ENCODE peak calls at places on chromosomes 1 and 21, in five cellular contexts. U is type B pancreatic cell, K is cardiac muscle cell, T is AG10803, Z is foreskin keratinocyte. O is an unnamed sample.

GRCh38 chr1:2181752-2182151 is 12.8 kb downstream of the FAAP20 start:
- DNase-seq in U (no peak), K (no peak), T (no peak), Z (no peak), O (no peak)

GRCh38 chr21:26945916-26946315 is 21.0 kb downstream of the ADAMTS5 start:
- DNase-seq in U (no peak), K (peak), T (peak), Z (no peak), O (no peak)

GRCh38 chr21:37623689-37624088 is 257.1 kb downstream of the DYRK1A start:
- DNase-seq in U (no peak), K (no peak), T (no peak), Z (no peak), O (no peak)

GRCh38 chr1:20981903-20982695 is 194.6 kb downstream of the EIF4G3 start:
- DNase-seq in U (no peak), K (peak), T (peak), Z (peak), O (no peak)

GRCh38 chr1:85283475-85284199 is 7.2 kb upstream of the BCL10 start:
- DNase-seq in U (no peak), K (no peak), T (no peak), Z (no peak), O (no peak)

GRCh38 chr1:228035844-228036243 is 29.0 kb downstream of the WNT3A start:
- DNase-seq in U (peak), K (no peak), T (no peak), Z (no peak), O (peak)

GRCh38 chr1:196115641-196116040 is 492.6 kb downstream of the KCNT2 start:
- DNase-seq in U (no peak), K (peak), T (peak), Z (no peak), O (no peak)

GRCh38 chr1:235008239-235008638 is 120.4 kb downstream of the TOMM20 start:
- DNase-seq in U (no peak), K (no peak), T (no peak), Z (no peak), O (no peak)

GRCh38 chr1:7561331-7561921 is 209.7 kb upstream of the VAMP3 start:
- DNase-seq in U (no peak), K (peak), T (no peak), Z (no peak), O (peak)

GRCh38 chr1:239140968-239141367 is 245.4 kb upstream of the CHRM3 start:
- DNase-seq in U (no peak), K (no peak), T (no peak), Z (no peak), O (no peak)

GRCh38 chr1:112507336-112507735 is 1.4 kb upstream of the WNT2B start:
- DNase-seq in U (no peak), K (no peak), T (no peak), Z (no peak), O (no peak)

GRCh38 chr1:41109316-41110263 is 88.1 kb upstream of the SLFNL1 start:
- DNase-seq in U (no peak), K (no peak), T (peak), Z (peak), O (no peak)

GRCh38 chr1:61122389-61122788 is 40.0 kb downstream of the NFIA start:
- DNase-seq in U (no peak), K (no peak), T (no peak), Z (no peak), O (no peak)

GRCh38 chr1:42951588-42951987 is 7.1 kb downstream of the SLC2A1 start:
- DNase-seq in U (no peak), K (no peak), T (no peak), Z (no peak), O (no peak)

GRCh38 chr1:3732747-3733602 is 19.3 kb upstream of the CCDC27 start:
- DNase-seq in U (no peak), K (no peak), T (no peak), Z (no peak), O (no peak)

GRCh38 chr1:182394055-182394775 is 2.6 kb upstream of the GLUL start:
- DNase-seq in U (no peak), K (no peak), T (no peak), Z (no peak), O (no peak)

GRCh38 chr21:45979141-45979631 is 2.4 kb upstream of the COL6A1 start:
- DNase-seq in U (no peak), K (no peak), T (no peak), Z (no peak), O (no peak)

GRCh38 chr1:17765444-17766411 is 10.6 kb downstream of the ACTL8 start:
- DNase-seq in U (no peak), K (no peak), T (peak), Z (no peak), O (no peak)

GRCh38 chr1:240190881-240191385 is 99.2 kb downstream of the FMN2 start:
- DNase-seq in U (no peak), K (peak), T (peak), Z (no peak), O (no peak)

GRCh38 chr1:98046031-98046641 is 125.3 kb upstream of the DPYD start:
- DNase-seq in U (no peak), K (peak), T (peak), Z (no peak), O (no peak)

DNA sequence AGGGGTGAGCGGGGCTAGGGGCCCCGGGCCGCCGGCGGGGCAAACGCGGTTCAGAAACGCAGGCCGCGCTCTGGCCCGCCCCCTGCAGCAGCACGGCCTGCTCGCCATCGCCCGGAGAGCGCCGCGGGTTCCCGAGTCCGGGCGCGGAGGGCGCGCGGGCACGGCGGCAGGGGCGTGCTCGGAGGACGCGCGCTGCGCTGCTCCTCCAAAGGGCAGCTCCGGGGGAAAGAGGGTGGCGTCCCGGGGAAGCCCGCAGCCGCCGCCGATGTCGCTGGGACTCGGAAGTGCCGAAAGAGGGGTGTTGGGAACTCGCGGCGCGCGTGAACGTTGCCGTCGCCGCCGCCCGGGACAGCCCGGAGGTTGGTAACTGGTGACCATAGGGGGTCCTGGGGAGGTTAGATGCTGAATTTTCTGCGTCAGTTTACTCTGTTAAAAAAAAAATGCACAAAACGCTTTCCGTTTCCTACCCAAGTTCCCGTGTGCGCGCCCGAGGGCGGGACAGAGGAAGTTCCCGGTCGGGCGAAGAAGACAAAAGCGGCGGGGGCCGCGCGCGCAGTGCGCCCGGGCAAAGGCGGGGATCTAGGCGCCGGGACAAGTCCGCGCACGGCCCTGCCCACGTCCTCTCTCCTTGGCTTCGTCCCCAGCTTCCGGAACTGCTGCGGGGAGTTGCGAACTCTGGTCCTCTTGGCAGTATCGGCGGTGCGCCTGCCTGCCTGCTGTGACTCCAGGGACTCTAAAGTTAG is at the start of gene HHAT:
- DNase-seq in U (peak), K (peak), T (peak), Z (peak), O (peak)
- TF ChIP-seq CTCF in U (peak), K (no peak), T (no peak), Z (peak), O (no peak)

GRCh38 chr1:108036796-108037545 is 72.0 kb upstream of the VAV3 start:
- DNase-seq in U (no peak), K (no peak), T (no peak), Z (peak), O (no peak)
- TF ChIP-seq CTCF in U (no peak), K (no peak), T (no peak), Z (no peak), O (no peak)

DNA sequence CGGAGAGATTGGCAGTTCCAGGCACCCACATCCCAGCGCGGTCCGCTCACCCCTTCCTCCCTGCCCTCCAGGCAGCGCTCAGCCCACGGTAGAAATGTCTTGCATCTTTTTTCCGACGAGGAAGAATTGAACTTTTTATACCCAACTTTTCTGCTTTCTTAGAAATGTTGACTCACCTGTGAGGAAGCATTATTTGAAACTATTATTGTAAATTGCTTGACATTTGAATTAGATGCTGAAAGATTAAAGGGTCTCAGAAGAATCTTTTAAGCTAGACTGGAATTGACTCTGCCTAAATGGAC is 912 bp upstream of the SIPA1L2 start:
- DNase-seq in U (no peak), K (no peak), T (no peak), Z (no peak), O (no peak)
- TF ChIP-seq CTCF in U (no peak), K (no peak), T (no peak), Z (no peak), O (no peak)

GRCh38 chr1:219350172-219350571 is 176.5 kb downstream of the LYPLAL1 start:
- DNase-seq in U (no peak), K (no peak), T (no peak), Z (no peak), O (no peak)
- TF ChIP-seq CTCF in U (no peak), K (no peak), T (no peak), Z (no peak), O (no peak)

GRCh38 chr1:56758135-56758534 is 61.1 kb downstream of the FYB2 start:
- DNase-seq in U (no peak), K (peak), T (no peak), Z (peak), O (no peak)
- TF ChIP-seq CTCF in U (peak), K (no peak), T (no peak), Z (peak), O (no peak)

DNA sequence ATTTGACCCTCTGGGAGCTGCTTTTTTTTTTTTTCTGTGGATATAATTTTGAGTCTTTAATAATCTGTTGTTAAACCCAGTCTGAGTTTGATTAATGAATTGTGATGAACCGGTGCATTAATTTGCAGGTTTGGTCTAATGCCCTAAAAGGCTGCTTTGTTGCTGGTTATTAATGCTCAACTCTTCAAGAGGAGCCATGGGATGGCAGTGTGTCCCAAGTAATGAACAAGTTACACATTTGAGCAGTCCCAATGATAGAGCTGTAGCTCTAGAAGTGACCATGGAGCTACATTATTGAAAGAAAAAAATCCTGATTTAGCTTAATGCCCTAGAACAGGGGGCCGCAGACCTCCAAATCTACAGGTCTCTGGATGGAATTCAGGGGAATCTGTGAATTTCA is 53.1 kb downstream of the RWDD3 start:
- DNase-seq in U (no peak), K (peak), T (no peak), Z (no peak), O (no peak)
- TF ChIP-seq CTCF in U (peak), K (no peak), T (no peak), Z (peak), O (no peak)

GRCh38 chr1:45730075-45730779 is 20.2 kb downstream of the IPP start:
- DNase-seq in U (no peak), K (no peak), T (no peak), Z (peak), O (no peak)
- TF ChIP-seq CTCF in U (no peak), K (no peak), T (no peak), Z (no peak), O (no peak)

DNA sequence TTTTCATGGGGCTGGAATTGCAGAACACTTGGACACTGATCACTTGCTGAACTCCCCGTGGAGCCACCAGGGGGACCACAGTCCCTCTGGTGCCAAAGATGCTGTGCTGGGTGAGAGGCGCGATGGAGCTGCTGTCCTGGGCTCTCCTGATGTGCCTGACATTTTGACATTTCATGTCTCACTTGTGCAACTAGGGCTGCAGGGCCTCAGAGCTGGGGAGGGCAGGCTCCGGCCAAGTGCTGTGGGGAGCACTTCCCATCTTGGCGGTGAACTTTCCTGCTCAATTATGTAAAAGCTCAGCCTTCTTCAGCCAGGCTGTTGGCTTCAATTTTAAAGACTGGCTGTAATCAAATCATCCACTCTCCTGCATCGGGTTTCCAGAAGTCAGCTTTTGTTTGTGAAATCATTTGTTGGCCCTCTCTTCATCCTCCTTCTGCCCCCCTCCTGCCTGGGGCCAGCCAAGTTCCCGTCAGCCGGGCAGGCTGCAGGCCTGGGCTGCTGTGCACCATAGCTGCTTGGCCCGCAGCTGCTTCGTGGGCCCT is 36.8 kb downstream of the KCNAB2 start:
- DNase-seq in U (no peak), K (peak), T (peak), Z (no peak), O (no peak)
- TF ChIP-seq CTCF in U (peak), K (peak), T (peak), Z (peak), O (no peak)

DNA sequence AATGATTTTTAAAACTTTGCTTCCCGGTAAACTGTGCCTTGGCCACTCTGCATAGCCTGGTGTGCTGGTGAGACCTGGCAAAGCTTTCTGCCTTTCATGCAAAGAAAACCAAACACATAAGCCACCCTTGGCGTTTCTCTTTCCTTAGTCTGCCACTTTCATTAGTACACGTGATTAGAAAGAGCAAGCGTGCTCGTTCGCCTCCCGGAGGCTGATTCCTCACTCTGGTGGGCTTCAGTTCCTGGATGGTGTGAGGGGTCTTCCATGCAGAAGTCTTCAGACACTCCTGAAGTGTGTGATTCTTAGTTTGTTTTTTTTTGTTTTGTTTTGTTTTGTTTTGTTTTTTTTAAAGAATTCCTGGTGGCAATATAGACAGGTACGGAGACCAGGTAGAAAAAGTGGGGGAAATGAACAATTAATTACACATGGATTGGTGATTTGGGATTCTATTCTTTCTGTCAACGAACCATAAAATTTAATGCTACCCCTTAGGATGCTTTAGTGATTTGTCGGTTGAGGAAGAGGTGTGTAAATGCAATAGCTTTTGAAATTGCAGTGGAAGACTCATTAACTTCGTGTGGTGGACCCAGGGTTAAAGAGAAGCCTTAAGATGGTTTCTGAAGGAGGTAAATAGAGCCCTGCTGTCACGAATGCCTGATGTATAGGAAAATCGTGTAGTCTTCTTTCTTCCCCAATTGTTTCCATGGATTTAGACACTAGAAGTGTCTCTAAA is 2.1 kb downstream of the GALNT2 start:
- DNase-seq in U (no peak), K (peak), T (no peak), Z (no peak), O (no peak)
- TF ChIP-seq CTCF in U (peak), K (no peak), T (no peak), Z (no peak), O (no peak)